ENCODE peak calls at places on chromosomes 1 and 21, in four cellular contexts. D is smooth muscle cell of the brain vasculature, K is neuronal stem cell, Z is AML-193. Q is an unnamed sample.

GRCh38 chr1:22249928-22250680 is 107.2 kb upstream of the WNT4 start:
- DNase-seq in K (no peak), D (no peak), Z (no peak), Q (no peak)

GRCh38 chr1:229199892-229200291 is 71.0 kb upstream of the RAB4A start:
- DNase-seq in D (no peak), K (no peak), Z (no peak), Q (no peak)

GRCh38 chr1:153359241-153359640 is 1.6 kb downstream of the S100A9 start:
- DNase-seq in Z (no peak), K (no peak), D (no peak), Q (no peak)

GRCh38 chr1:37391181-37391949 is 83.0 kb upstream of the ZC3H12A start:
- DNase-seq in K (no peak), D (no peak), Z (no peak), Q (no peak)

GRCh38 chr1:1883092-1883858 is 7.6 kb downstream of the GNB1 start:
- DNase-seq in K (no peak), Z (no peak), D (no peak), Q (no peak)

GRCh38 chr1:21251773-21252471 is 38.3 kb downstream of the ECE1 start:
- DNase-seq in D (no peak), Z (no peak), K (no peak), Q (no peak)

GRCh38 chr21:35663856-35664606 is 396.3 kb downstream of the SETD4 start:
- DNase-seq in D (no peak), Z (no peak), K (no peak), Q (no peak)

GRCh38 chr1:43425045-43425444 is 28.7 kb downstream of the HYI start:
- DNase-seq in Z (no peak), D (no peak), K (no peak), Q (no peak)

GRCh38 chr1:28750330-28750729 is 13.6 kb downstream of the YTHDF2 start:
- DNase-seq in K (no peak), Z (no peak), D (no peak), Q (no peak)

GRCh38 chr1:151715726-151716404 is 738 bp downstream of the CELF3 start:
- DNase-seq in D (no peak), Z (no peak), K (peak), Q (peak)

GRCh38 chr1:10737268-10737624 is 59.2 kb downstream of the CASZ1 start:
- DNase-seq in D (no peak), K (no peak), Z (no peak), Q (no peak)

Q was measured in NCI-H1930.